ENCODE peak calls at places on chromosome 3, in four cellular contexts. Y, S, M and F are unnamed samples.

GRCh38 chr3:61986473-61986872 is 386.9 kb downstream of the FEZF2 start:
- DNase-seq in Y (no peak), S (no peak), M (no peak), F (no peak)

GRCh38 chr3:195854628-195855300 is 43.0 kb upstream of the MUC4 start:
- DNase-seq in Y (no peak), S (no peak), M (no peak), F (peak)

GRCh38 chr3:143222981-143223380 is 103.4 kb downstream of the CHST2 start:
- DNase-seq in Y (no peak), S (no peak), M (no peak), F (no peak)

GRCh38 chr3:101351834-101352233 is 31.5 kb upstream of the IMPG2 start:
- DNase-seq in Y (no peak), S (no peak), M (no peak), F (no peak)

GRCh38 chr3:196778755-196779154 is 39.1 kb downstream of the PAK2 start:
- DNase-seq in Y (no peak), S (no peak), M (no peak), F (no peak)

GRCh38 chr3:115912372-115912771 is 289.1 kb downstream of the GAP43 start:
- DNase-seq in Y (no peak), S (no peak), M (no peak), F (no peak)

GRCh38 chr3:72745146-72745976 is 102.9 kb downstream of the SHQ1 start:
- DNase-seq in Y (no peak), S (no peak), M (no peak), F (no peak)

GRCh38 chr3:43093974-43094373 is 11.9 kb downstream of the POMGNT2 start:
- DNase-seq in Y (no peak), S (no peak), M (no peak), F (no peak)

GRCh38 chr3:186365202-186365974 is 3.4 kb upstream of the DGKG start:
- DNase-seq in Y (no peak), S (peak), M (no peak), F (no peak)

GRCh38 chr3:132253262-132253878 is 63.8 kb upstream of the ACP3 start:
- DNase-seq in Y (no peak), S (no peak), M (peak), F (no peak)

GRCh38 chr3:89043406-89043947 is 63.9 kb upstream of the EPHA3 start:
- DNase-seq in Y (no peak), S (no peak), M (no peak), F (no peak)

GRCh38 chr3:66413151-66413751 is 87.6 kb downstream of the LRIG1 start:
- DNase-seq in Y (no peak), S (no peak), M (no peak), F (no peak)

GRCh38 chr3:194360568-194360967 is 9.0 kb downstream of the LRRC15 start:
- DNase-seq in Y (no peak), S (no peak), M (no peak), F (no peak)

GRCh38 chr3:140185375-140185774 is 250.4 kb downstream of the CLSTN2 start:
- DNase-seq in Y (no peak), S (no peak), M (no peak), F (no peak)

GRCh38 chr3:127323581-127323980 is 35.7 kb upstream of the PRR20G start:
- DNase-seq in Y (no peak), S (no peak), M (no peak), F (no peak)

GRCh38 chr3:12300137-12300536 is 11.3 kb downstream of the PPARG start:
- DNase-seq in Y (no peak), S (no peak), M (no peak), F (no peak)

GRCh38 chr3:56812749-56813655 is 11.3 kb upstream of the ARHGEF3 start:
- DNase-seq in Y (no peak), S (no peak), M (no peak), F (no peak)

GRCh38 chr3:48247401-48247807 is 6.5 kb downstream of the ZNF589 start:
- DNase-seq in Y (no peak), S (no peak), M (no peak), F (no peak)

GRCh38 chr3:58034738-58035511 is 26.7 kb downstream of the FLNB start:
- DNase-seq in Y (peak), S (no peak), M (no peak), F (no peak)

GRCh38 chr3:152360303-152360702 is 91.6 kb downstream of the MBNL1 start:
- DNase-seq in Y (no peak), S (no peak), M (no peak), F (no peak)

GRCh38 chr3:13709706-13710105 is 160.8 kb downstream of the FBLN2 start:
- DNase-seq in Y (no peak), S (peak), M (no peak), F (no peak)

GRCh38 chr3:81888822-81889557 is 127.5 kb upstream of the GBE1 start:
- DNase-seq in Y (no peak), S (no peak), M (no peak), F (no peak)

GRCh38 chr3:170811515-170811914 is 58.5 kb downstream of the RPL22L1 start:
- DNase-seq in Y (no peak), S (no peak), M (no peak), F (no peak)